ENCODE peak calls at places on chromosomes 5 and 9, in seven cellular contexts. D is ureter, H is left ventricle myocardium inferior, J is kidney glomerular epithelial cell, A is posterior cingulate gyrus, Z is keratinocyte, K is left colon. B is an unnamed sample.
A peak's percentile ranks its signal among the peaks of the same experiment; 100 is the strongest.

GRCh38 chr5:160312139-160312959 is at the start of gene CCNJL:
- DNase-seq in H (peak; percentile 52), K (peak; percentile 44), J (peak; percentile 57), A (peak; percentile 60), D (peak; percentile 59), Z (no peak), B (peak; percentile 74)

GRCh38 chr5:145198871-145199270 is 636.3 kb downstream of the PRELID2 start:
- DNase-seq in J (no peak), Z (no peak), D (no peak), H (no peak), K (no peak), A (no peak), B (no peak)

GRCh38 chr5:132220476-132220875 is 7.2 kb downstream of the P4HA2 start:
- DNase-seq in Z (no peak), A (no peak), D (no peak), H (no peak), K (no peak), J (no peak), B (no peak)

GRCh38 chr9:22165144-22165543 is 156.0 kb upstream of the CDKN2B start:
- DNase-seq in K (no peak), D (no peak), Z (no peak), H (no peak), J (no peak), A (no peak), B (no peak)

GRCh38 chr5:177256296-177256695 is 47.2 kb downstream of the RAB24 start:
- DNase-seq in A (no peak), H (no peak), Z (no peak), J (no peak), K (no peak), D (no peak), B (peak; percentile 63)

GRCh38 chr5:157390179-157390923 is 69.7 kb upstream of the NIPAL4 start:
- DNase-seq in A (no peak), D (peak; percentile 81), H (no peak), Z (peak; percentile 99), K (peak; percentile 49), J (peak; percentile 89), B (no peak)

GRCh38 chr5:100889165-100889564 is 13.9 kb downstream of the ST8SIA4 start:
- DNase-seq in D (no peak), Z (no peak), H (no peak), K (no peak), J (no peak), A (no peak), B (no peak)

GRCh38 chr9:137464291-137464999 is 5.3 kb upstream of the NSMF start:
- DNase-seq in A (no peak), D (no peak), Z (no peak), J (no peak), H (no peak), K (no peak), B (peak; percentile 39)

GRCh38 chr5:67301285-67301904 is 104.8 kb upstream of the CD180 start:
- DNase-seq in J (peak; percentile 90), Z (no peak), H (peak; percentile 66), A (no peak), D (peak; percentile 68), K (peak; percentile 66), B (peak; percentile 63)

GRCh38 chr9:2618289-2618688 is 3.3 kb upstream of the VLDLR start:
- DNase-seq in D (no peak), J (no peak), H (no peak), Z (no peak), A (no peak), K (no peak), B (no peak)

GRCh38 chr5:27592231-27592630 is 553.8 kb upstream of the CDH9 start:
- DNase-seq in A (no peak), Z (no peak), H (no peak), D (no peak), K (no peak), J (peak; percentile 74), B (no peak)

GRCh38 chr9:9556865-9557803 is 1055.7 kb downstream of the PTPRD start:
- DNase-seq in D (no peak), K (no peak), Z (no peak), J (no peak), H (no peak), A (no peak), B (no peak)

GRCh38 chr5:168578006-168578405 is 1.2 kb downstream of the PANK3 start:
- DNase-seq in H (no peak), D (no peak), A (no peak), Z (no peak), K (no peak), J (peak; percentile 29), B (no peak)

GRCh38 chr5:92126182-92126581 is 743.1 kb upstream of the ARRDC3 start:
- DNase-seq in J (no peak), H (no peak), K (no peak), Z (no peak), D (no peak), A (no peak), B (no peak)

GRCh38 chr5:144467795-144468194 is 297.1 kb downstream of the KCTD16 start:
- DNase-seq in K (no peak), A (peak; percentile 9), H (no peak), J (peak; percentile 66), D (no peak), Z (no peak), B (no peak)